ENCODE peak calls at places on chromosomes 12 and 14, in seven cellular contexts. B is BE2C; R is CD8-positive, alpha-beta T cell; I is heart right ventricle; X is Caco-2; E is A673; P is mammary epithelial cell. U is an unnamed sample. For H3K4me1, the result is how much of the 10 kb centered on the place peaks cover.

GRCh38 chr12:81245458-81245857 is 167.6 kb downstream of the ACSS3 start:
- DNase-seq in B (no peak), R (no peak), I (no peak), X (no peak), E (no peak), P (no peak), U (no peak)

GRCh38 chr12:24600996-24601395 is 347.9 kb downstream of the BCAT1 start:
- DNase-seq in B (no peak), R (no peak), I (no peak), X (no peak), E (peak), P (peak), U (no peak)

GRCh38 chr14:76446486-76446885 is 70.5 kb downstream of the ESRRB start:
- DNase-seq in B (no peak), R (no peak), I (no peak), X (no peak), E (no peak), P (no peak), U (no peak)

GRCh38 chr14:59679872-59680271 is 103.3 kb upstream of the CCDC175 start:
- DNase-seq in B (no peak), R (no peak), I (no peak), X (no peak), E (peak), P (no peak), U (no peak)

GRCh38 chr14:103819503-103820307 is 27.7 kb downstream of the PPP1R13B start:
- DNase-seq in B (peak), R (no peak), I (peak), X (no peak), E (peak), P (peak), U (no peak)

GRCh38 chr12:89971880-89972279 is 263.2 kb upstream of the ATP2B1 start:
- DNase-seq in B (no peak), R (no peak), I (no peak), X (no peak), E (peak), P (no peak), U (no peak)

GRCh38 chr12:62260733-62261683 is 804 bp downstream of the USP15 start:
- DNase-seq in B (peak), R (peak), I (no peak), X (peak), E (peak), P (peak), U (no peak)

GRCh38 chr12:49825971-49826421 is 2.2 kb downstream of the NCKAP5L start:
- DNase-seq in B (no peak), R (no peak), I (no peak), X (no peak), E (no peak), P (peak), U (no peak)

GRCh38 chr14:72416892-72417291 is 477.0 kb downstream of the DPF3 start:
- DNase-seq in B (peak), R (no peak), I (no peak), X (no peak), E (peak), P (no peak), U (no peak)

GRCh38 chr12:13454991-13455696 is 258.6 kb downstream of the EMP1 start:
- DNase-seq in B (no peak), R (no peak), I (no peak), X (no peak), E (no peak), P (no peak), U (no peak)

GRCh38 chr12:25495336-25496097 is 57.6 kb downstream of the LMNTD1 start:
- DNase-seq in B (no peak), R (no peak), I (no peak), X (peak), E (no peak), P (peak), U (no peak)

GRCh38 chr12:88578821-88579518 is 1.3 kb downstream of the KITLG start:
- DNase-seq in B (no peak), R (no peak), I (no peak), X (peak), E (peak), P (peak), U (no peak)

GRCh38 chr12:67358686-67359374 is 89.7 kb downstream of the CAND1 start:
- DNase-seq in B (no peak), R (no peak), I (no peak), X (no peak), E (peak), P (no peak), U (no peak)

GRCh38 chr12:49347307-49348237 is 884 bp downstream of the DNAJC22 start:
- DNase-seq in B (peak), R (peak), I (peak), X (peak), E (peak), P (no peak), U (peak)

GRCh38 chr12:113030875-113031525 is 25.5 kb upstream of the DTX1 start:
- DNase-seq in B (peak), R (no peak), I (no peak), X (peak), E (peak), P (peak), U (no peak)

GRCh38 chr12:56299308-56299852 is 750 bp downstream of the CS start:
- DNase-seq in B (no peak), R (peak), I (no peak), X (no peak), E (peak), P (peak), U (no peak)

GRCh38 chr12:121620328-121620891 is 5.9 kb upstream of the ORAI1 start:
- DNase-seq in B (no peak), R (no peak), I (no peak), X (no peak), E (no peak), P (no peak), U (no peak)

GRCh38 chr14:22599349-22599748 is 1.2 kb downstream of the ABHD4 start:
- DNase-seq in B (no peak), R (no peak), I (no peak), X (no peak), E (no peak), P (no peak), U (no peak)

GRCh38 chr14:99333214-99333613 is 61.2 kb upstream of the BCL11B start:
- DNase-seq in B (no peak), R (no peak), I (no peak), X (no peak), E (no peak), P (no peak), U (no peak)

GRCh38 chr12:89947437-89948265 is 239.0 kb upstream of the ATP2B1 start:
- DNase-seq in B (no peak), R (no peak), I (no peak), X (no peak), E (peak), P (peak), U (no peak)

GRCh38 chr12:106288510-106289195 is 13.9 kb upstream of the TCP11L2 start:
- DNase-seq in B (no peak), R (no peak), I (no peak), X (peak), E (peak), P (peak), U (no peak)

GRCh38 chr12:107845980-107846659 is 71.6 kb downstream of the ASCL4 start:
- DNase-seq in B (no peak), R (no peak), I (no peak), X (no peak), E (no peak), P (peak), U (no peak)

GRCh38 chr12:121581681-121582439 is 1.0 kb upstream of the KDM2B start:
- DNase-seq in B (peak), R (no peak), I (peak), X (no peak), E (no peak), P (no peak), U (no peak)

GRCh38 chr14:55354500-55354899 is 57.1 kb downstream of the ATG14 start:
- DNase-seq in B (peak), R (peak), I (no peak), X (peak), E (peak), P (peak), U (peak)

GRCh38 chr12:131046813-131047788 is 93.4 kb downstream of the ADGRD1 start:
- DNase-seq in B (no peak), R (no peak), I (peak), X (no peak), E (no peak), P (no peak), U (no peak)

GRCh38 chr12:53067074-53067992 is 11.9 kb downstream of the SPRYD3 start:
- DNase-seq in B (no peak), R (no peak), I (no peak), X (peak), E (no peak), P (no peak), U (no peak)

GRCh38 chr14:99245541-99246511 is 26.2 kb downstream of the BCL11B start:
- DNase-seq in B (no peak), R (no peak), I (no peak), X (no peak), E (no peak), P (no peak), U (no peak)

GRCh38 chr14:65002586-65003210 is 16.0 kb downstream of the FNTB start:
- DNase-seq in B (no peak), R (no peak), I (no peak), X (no peak), E (no peak), P (no peak), U (no peak)

GRCh38 chr14:103657466-103657865 is 28.5 kb downstream of the KLC1 start:
- DNase-seq in B (no peak), R (no peak), I (no peak), X (no peak), E (no peak), P (no peak), U (no peak)

GRCh38 chr12:110689002-110689600 is at the start of gene HVCN1:
- DNase-seq in B (no peak), R (peak), I (peak), X (no peak), E (peak), P (no peak), U (no peak)

GRCh38 chr12:129401572-129401971 is 502.3 kb downstream of the TMEM132D start:
- DNase-seq in B (no peak), R (no peak), I (no peak), X (no peak), E (no peak), P (no peak), U (no peak)

GRCh38 chr12:64824500-64825142 is at the start of gene TBC1D30:
- DNase-seq in B (peak), R (no peak), I (peak), X (peak), E (peak), P (no peak), U (no peak)

GRCh38 chr14:100581228-100582145 is 5.7 kb downstream of the BEGAIN start:
- DNase-seq in B (peak), R (peak), I (peak), X (no peak), E (no peak), P (no peak), U (no peak)

GRCh38 chr12:80504389-80505153 is 60.5 kb downstream of the PTPRQ start:
- DNase-seq in B (no peak), R (no peak), I (no peak), X (no peak), E (peak), P (no peak), U (no peak)

GRCh38 chr14:104143071-104143470 is 4.7 kb downstream of the KIF26A start:
- DNase-seq in B (no peak), R (no peak), I (no peak), X (no peak), E (no peak), P (no peak), U (no peak)

GRCh38 chr12:26402648-26403047 is 207.3 kb downstream of the SSPN start:
- DNase-seq in B (no peak), R (no peak), I (no peak), X (peak), E (no peak), P (peak), U (no peak)

GRCh38 chr14:29814153-29815057 is 113.2 kb downstream of the PRKD1 start:
- DNase-seq in B (no peak), R (no peak), I (peak), X (no peak), E (no peak), P (no peak), U (no peak)

GRCh38 chr14:65461730-65462129 is 49.2 kb downstream of the FUT8 start:
- DNase-seq in B (peak), R (no peak), I (no peak), X (no peak), E (no peak), P (no peak), U (no peak)

GRCh38 chr12:129973236-129973961 is 69.6 kb upstream of the TMEM132D start:
- DNase-seq in B (no peak), R (no peak), I (no peak), X (no peak), E (no peak), P (no peak), U (no peak)

GRCh38 chr12:47085815-47086252 is 6.1 kb upstream of the AMIGO2 start:
- DNase-seq in B (no peak), R (peak), I (no peak), X (no peak), E (peak), P (peak), U (no peak)
- H3K4me3 ChIP-seq in B (no peak), R (no peak), I (no peak), X (no peak), E (no peak), P (no peak), U (no peak)

GRCh38 chr12:51820721-51821422 is 27.6 kb downstream of the FIGNL2 start:
- DNase-seq in B (peak), R (peak), I (peak), X (peak), E (peak), P (no peak), U (no peak)
- TF ChIP-seq CTCF in B (peak), R (peak), I (peak), X (peak), E (peak), P (no peak), U (no peak)

GRCh38 chr12:109458771-109459208 is 18.3 kb downstream of the KCTD10 start:
- DNase-seq in B (no peak), R (no peak), I (no peak), X (no peak), E (no peak), P (no peak), U (no peak)
- H3K4me1 ChIP-seq in B (under half), R (under half), I (half or more), X (under half), E (under half), P (under half), U (half or more)

DNA sequence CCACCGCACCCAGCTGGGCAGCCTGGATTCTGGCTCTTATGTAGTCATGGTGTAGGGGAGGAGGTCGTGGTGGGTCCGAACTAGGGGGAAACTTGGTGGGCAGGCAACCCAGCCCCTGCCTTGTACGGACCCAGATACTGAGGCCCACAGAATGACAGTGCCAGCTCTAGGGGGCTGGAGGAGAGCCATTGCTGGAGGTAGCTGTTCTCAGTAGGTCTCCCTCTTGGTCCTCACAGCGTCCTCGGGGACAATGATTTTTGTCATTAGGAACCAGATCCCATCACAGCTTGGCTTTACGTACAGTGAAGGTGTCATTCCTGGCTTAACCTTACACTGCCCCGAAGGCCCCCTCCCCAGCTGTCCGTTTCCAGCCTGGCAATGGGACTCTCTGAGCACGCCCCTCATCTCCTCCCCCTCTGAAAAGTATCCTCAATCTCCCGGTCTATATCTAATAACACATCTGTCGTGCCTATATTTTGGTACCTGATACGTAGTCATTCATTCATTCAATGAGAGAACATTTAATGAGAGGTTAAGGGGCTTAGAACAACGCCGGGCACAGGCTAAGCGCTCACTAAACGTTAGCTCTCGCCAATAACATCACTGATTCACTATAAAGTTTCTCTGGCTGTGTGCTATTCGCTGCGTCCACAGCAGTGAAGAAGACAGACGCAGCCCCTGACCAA is 619 bp upstream of the DYNC1H1 start:
- DNase-seq in B (no peak), R (no peak), I (no peak), X (peak), E (no peak), P (no peak), U (no peak)
- H3K4me3 ChIP-seq in B (peak), R (no peak), I (peak), X (no peak), E (peak), P (no peak), U (peak)

GRCh38 chr12:15979096-15980091 is 68.3 kb downstream of the DERA start:
- DNase-seq in B (peak), R (no peak), I (no peak), X (peak), E (peak), P (peak), U (no peak)
- TF ChIP-seq CTCF in B (peak), R (peak), I (peak), X (peak), E (peak), P (peak), U (no peak)

GRCh38 chr12:6376079-6376941 is 947 bp upstream of the SCNN1A start:
- DNase-seq in B (no peak), R (no peak), I (no peak), X (peak), E (no peak), P (peak), U (peak)

GRCh38 chr12:6378709-6379427 is 3.5 kb upstream of the SCNN1A start:
- DNase-seq in B (no peak), R (no peak), I (no peak), X (peak), E (no peak), P (no peak), U (no peak)

GRCh38 chr12:6375269-6376078 is at the start of gene SCNN1A:
- DNase-seq in B (no peak), R (no peak), I (no peak), X (peak), E (no peak), P (peak), U (no peak)

GRCh38 chr12:6376965-6377666 is 1.8 kb upstream of the SCNN1A start:
- DNase-seq in B (no peak), R (peak), I (no peak), X (peak), E (no peak), P (no peak), U (peak)

DNA sequence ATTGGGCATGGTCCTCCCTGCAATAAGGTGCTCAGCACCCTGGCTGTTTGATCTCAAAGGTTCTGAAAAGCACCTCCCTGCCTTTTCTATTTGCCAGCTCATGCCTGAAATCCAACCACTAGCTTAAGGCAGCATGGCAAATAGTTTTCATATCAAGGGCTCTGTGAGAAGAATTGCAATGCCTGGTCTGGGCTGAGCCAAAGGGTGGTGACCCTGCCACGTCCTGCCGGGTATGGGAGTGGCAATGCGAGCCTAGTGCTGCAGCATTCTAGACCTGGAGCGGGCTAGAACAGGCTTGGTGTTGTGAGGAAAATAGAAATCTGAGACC is 2.3 kb upstream of the SCNN1A start:
- DNase-seq in B (no peak), R (no peak), I (no peak), X (no peak), E (no peak), P (peak), U (no peak)
- H3K4me1 ChIP-seq in B (under half), R (under half), I (under half), X (half or more), E (under half), P (under half), U (half or more)

GRCh38 chr12:128120035-128120434 is 146.9 kb upstream of the TMEM132C start:
- DNase-seq in B (no peak), R (no peak), I (no peak), X (no peak), E (no peak), P (no peak), U (no peak)

GRCh38 chr12:128116537-128116936 is 150.4 kb upstream of the TMEM132C start:
- DNase-seq in B (no peak), R (no peak), I (no peak), X (no peak), E (no peak), P (no peak), U (no peak)

DNA sequence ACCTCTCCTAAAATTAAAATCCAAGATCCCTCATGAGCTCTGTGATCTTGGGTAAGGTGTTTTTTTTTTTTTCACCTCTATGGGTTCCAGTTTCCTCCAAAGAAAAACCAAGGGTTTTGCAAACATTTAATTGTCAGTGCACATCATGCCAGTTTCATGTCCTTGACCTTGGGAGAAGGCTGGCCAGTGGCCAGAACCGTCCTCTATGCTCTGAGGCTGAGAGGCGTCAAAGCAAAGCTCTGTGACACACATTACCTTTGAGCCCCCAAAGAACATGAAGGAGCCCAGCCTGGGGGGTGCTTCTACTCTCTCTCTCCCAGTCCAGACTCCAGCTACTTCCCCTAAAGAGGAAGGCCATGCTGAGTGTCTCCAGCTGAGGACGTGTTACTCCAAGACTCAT is 145.5 kb upstream of the TMEM132C start:
- DNase-seq in B (no peak), R (no peak), I (peak), X (no peak), E (no peak), P (no peak), U (no peak)
- H3K4me3 ChIP-seq in B (no peak), R (no peak), I (no peak), X (no peak), E (no peak), P (no peak), U (no peak)

GRCh38 chr14:31936100-31936499 is 141.0 kb upstream of the ARHGAP5 start:
- DNase-seq in B (no peak), R (no peak), I (no peak), X (peak), E (no peak), P (no peak), U (no peak)

GRCh38 chr14:31933716-31934115 is 143.4 kb upstream of the ARHGAP5 start:
- DNase-seq in B (no peak), R (no peak), I (no peak), X (no peak), E (peak), P (no peak), U (no peak)

GRCh38 chr14:31935406-31935805 is 141.7 kb upstream of the ARHGAP5 start:
- DNase-seq in B (no peak), R (no peak), I (no peak), X (no peak), E (peak), P (no peak), U (no peak)

GRCh38 chr14:31932675-31933074 is 144.4 kb upstream of the ARHGAP5 start:
- DNase-seq in B (no peak), R (no peak), I (no peak), X (no peak), E (no peak), P (no peak), U (no peak)

GRCh38 chr14:31934767-31935266 is 142.3 kb upstream of the ARHGAP5 start:
- DNase-seq in B (peak), R (no peak), I (no peak), X (peak), E (peak), P (peak), U (no peak)
- TF ChIP-seq CTCF in B (peak), R (no peak), I (peak), X (peak), E (peak), P (peak), U (no peak)

U was measured in vagina.